ENCODE peak calls at places on chromosomes 1 and 21, in seven cellular contexts. Y is heart left ventricle, D is IMR-90, K is Peyer's patch, Z is adrenal gland, Q is NB4, C is uterus. W is an unnamed sample.

GRCh38 chr1:229579101-229579651 is 20.7 kb upstream of the ABCB10 start:
- DNase-seq in Q (peak), K (no peak), D (peak), Z (peak), C (no peak), Y (peak), W (peak)

GRCh38 chr1:96145486-96145885 is 576.1 kb upstream of the PTBP2 start:
- DNase-seq in D (no peak), C (no peak), Z (no peak), K (no peak), Y (no peak), Q (no peak), W (no peak)

GRCh38 chr1:164699815-164700491 is 141.0 kb downstream of the PBX1 start:
- DNase-seq in Z (no peak), Q (peak), D (no peak), Y (no peak), K (no peak), C (peak), W (no peak)

GRCh38 chr1:12618661-12619395 is 818 bp upstream of the DHRS3 start:
- DNase-seq in C (peak), Z (peak), K (peak), D (peak), Y (peak), Q (peak), W (peak)

GRCh38 chr1:31782066-31782762 is 18.1 kb upstream of the ADGRB2 start:
- DNase-seq in Z (no peak), Y (no peak), K (no peak), C (no peak), D (no peak), Q (no peak), W (no peak)

GRCh38 chr1:53505401-53505800 is 46.2 kb downstream of the DMRTB1 start:
- DNase-seq in C (no peak), D (no peak), K (no peak), Z (no peak), Y (no peak), Q (no peak), W (no peak)

GRCh38 chr1:67347688-67348472 is 40.2 kb downstream of the IL12RB2 start:
- DNase-seq in C (peak), K (no peak), Q (peak), D (peak), Y (peak), Z (no peak), W (peak)

GRCh38 chr1:10789392-10790154 is 6.9 kb downstream of the CASZ1 start:
- DNase-seq in Z (no peak), D (no peak), Q (no peak), C (no peak), K (no peak), Y (no peak), W (no peak)

GRCh38 chr1:9406111-9406510 is 113.4 kb downstream of the SPSB1 start:
- DNase-seq in K (peak), C (no peak), Y (no peak), Z (no peak), D (no peak), Q (no peak), W (no peak)

GRCh38 chr1:155166373-155167165 is 6.5 kb downstream of the KRTCAP2 start:
- DNase-seq in C (peak), Y (peak), Q (peak), K (peak), Z (peak), D (no peak), W (peak)

GRCh38 chr1:52460686-52461085 is 56.3 kb downstream of the PRPF38A start:
- DNase-seq in Q (no peak), K (no peak), D (peak), Y (no peak), C (no peak), Z (no peak), W (no peak)

GRCh38 chr1:25572708-25573590 is 29.5 kb downstream of the LDLRAP1 start:
- DNase-seq in Y (no peak), D (peak), Q (peak), K (peak), Z (peak), C (no peak), W (peak)

GRCh38 chr21:29626787-29627470 is 312.9 kb downstream of the GRIK1 start:
- DNase-seq in D (no peak), Z (no peak), C (no peak), K (no peak), Q (no peak), Y (no peak), W (no peak)

GRCh38 chr1:200306954-200307754 is 102.7 kb downstream of the ZNF281 start:
- DNase-seq in D (peak), C (no peak), K (no peak), Q (peak), Y (no peak), Z (no peak), W (no peak)

GRCh38 chr1:199550384-199551067 is 477.0 kb upstream of the NR5A2 start:
- DNase-seq in Z (no peak), K (no peak), D (peak), Q (peak), C (no peak), Y (no peak), W (no peak)

GRCh38 chr1:197984273-197984672 is 67.1 kb downstream of the LHX9 start:
- DNase-seq in K (no peak), C (no peak), Y (no peak), D (peak), Z (no peak), Q (no peak), W (no peak)

GRCh38 chr1:164296172-164296571 is 262.8 kb upstream of the PBX1 start:
- DNase-seq in Q (no peak), K (no peak), D (no peak), Z (no peak), Y (no peak), C (peak), W (no peak)

GRCh38 chr1:8342325-8342724 is 24.4 kb downstream of the SLC45A1 start:
- DNase-seq in K (no peak), D (peak), Y (no peak), Z (no peak), C (no peak), Q (no peak), W (no peak)

GRCh38 chr1:93207211-93207610 is 26.7 kb downstream of the CCDC18 start:
- DNase-seq in D (no peak), Q (no peak), Y (no peak), K (no peak), Z (no peak), C (no peak), W (no peak)

DNA sequence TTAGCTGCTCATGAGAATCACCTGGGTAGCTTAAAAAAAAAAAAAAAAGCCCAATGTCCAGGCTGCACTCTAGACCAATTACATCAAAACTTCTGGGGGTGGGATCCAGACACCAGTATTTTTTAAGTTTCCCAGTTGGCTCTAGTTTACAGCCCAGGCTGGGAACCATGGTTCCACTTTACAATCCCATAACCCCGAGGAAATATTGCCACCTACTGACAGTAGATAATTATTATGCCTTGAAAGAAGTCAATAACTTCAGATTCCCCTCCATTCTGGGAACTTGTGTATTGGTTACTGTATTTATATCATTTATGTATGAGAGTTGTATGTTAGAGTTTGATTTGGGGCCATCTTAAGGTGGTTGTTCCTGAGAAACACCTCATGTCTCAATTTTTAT is 100.2 kb downstream of the SPATA46 start:
- DNase-seq in D (peak), C (no peak), K (no peak), Y (no peak), Q (peak), Z (no peak), W (no peak)
- TF ChIP-seq CTCF in D (peak), C (peak), K (peak), Y (peak), Q (peak), Z (peak), W (peak)

GRCh38 chr1:55214903-55215193 is 316 bp downstream of the USP24 start:
- DNase-seq in D (peak), K (peak), Q (peak), Z (peak), Y (no peak), C (peak), W (peak)

GRCh38 chr1:55214214-55214902 is 806 bp downstream of the USP24 start:
- DNase-seq in C (peak), D (no peak), Z (peak), Q (peak), Y (peak), K (peak), W (peak)

GRCh38 chr1:55212349-55213028 is 2.7 kb downstream of the USP24 start:
- DNase-seq in D (no peak), Z (no peak), K (peak), Q (peak), C (no peak), Y (no peak), W (no peak)

GRCh38 chr1:55213029-55213884 is 1.9 kb downstream of the USP24 start:
- DNase-seq in Y (no peak), Z (no peak), K (no peak), D (no peak), C (no peak), Q (peak), W (no peak)

GRCh38 chr1:55213885-55214213 is 1.3 kb downstream of the USP24 start:
- DNase-seq in Z (no peak), Y (no peak), C (no peak), D (no peak), Q (no peak), K (peak), W (no peak)
- TF ChIP-seq POLR2A in Z (no peak), Y (no peak), C (no peak), D (no peak), Q (no peak), K (no peak), W (no peak)

GRCh38 chr1:212606042-212606733 is 2.4 kb upstream of the ATF3 start:
- DNase-seq in Z (no peak), Y (no peak), D (no peak), K (no peak), C (no peak), Q (no peak), W (no peak)
- H3K4me3 ChIP-seq in Z (no peak), Y (peak), D (no peak), K (peak), C (peak), Q (no peak), W (peak)

DNA sequence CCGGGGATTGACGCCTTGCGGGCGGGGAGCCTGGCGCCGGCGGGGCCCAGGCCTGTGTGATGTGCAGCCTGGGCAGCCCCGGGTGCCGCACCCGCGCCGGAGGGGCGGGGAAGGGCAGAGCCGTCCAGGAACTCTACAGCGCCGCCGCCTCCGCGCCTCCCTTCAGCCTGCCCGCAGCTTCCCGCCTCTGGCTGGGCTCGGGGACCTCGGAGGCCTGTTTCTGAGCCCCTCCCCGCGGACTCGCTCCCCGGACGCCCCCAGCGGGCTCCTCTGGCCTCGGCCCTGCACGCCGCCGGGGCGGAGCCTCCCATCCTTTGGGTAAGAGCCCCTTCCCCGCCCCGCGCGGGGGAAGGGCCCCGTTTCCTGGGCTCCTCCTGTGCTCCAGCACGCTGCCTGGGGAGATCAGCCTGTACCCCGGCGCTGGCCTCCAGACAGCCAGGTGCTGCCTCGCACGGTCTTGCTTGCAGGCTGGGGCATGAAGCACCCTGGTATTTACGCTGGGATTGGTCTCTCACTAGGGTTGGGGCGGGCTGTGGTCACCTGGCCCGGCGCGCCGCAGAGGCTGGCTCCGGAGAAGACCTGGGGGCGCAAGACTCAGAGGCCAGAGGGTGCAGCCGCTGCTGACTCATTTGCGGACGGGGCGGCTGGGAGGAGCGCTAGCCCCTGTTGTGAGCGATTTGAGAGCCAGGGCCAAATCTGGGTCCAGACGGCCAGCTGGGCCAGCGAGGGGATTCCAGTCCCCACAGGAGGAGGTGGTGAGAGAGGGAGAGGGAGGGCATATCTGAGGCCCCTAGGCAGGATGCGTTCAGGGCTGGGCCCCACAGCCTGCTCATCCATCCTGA is 5.7 kb upstream of the ACOT11 start:
- DNase-seq in K (peak), Z (peak), C (peak), Q (peak), D (peak), Y (peak), W (peak)
- TF ChIP-seq CTCF in K (peak), Z (no peak), C (peak), Q (peak), D (peak), Y (no peak), W (no peak)